ENCODE peak calls at places on chromosomes 3 and 15, in seven cellular contexts. K, R, G, S, E, F and N are unnamed samples.

GRCh38 chr3:8164145-8164544 is 337.5 kb upstream of the LMCD1 start:
- DNase-seq in E (no peak), G (no peak), K (no peak), R (no peak), F (no peak), S (no peak), N (no peak)

GRCh38 chr3:188390775-188391443 is 237.0 kb downstream of the LPP start:
- DNase-seq in K (no peak), R (no peak), E (no peak), S (no peak), F (no peak), G (no peak), N (no peak)

GRCh38 chr3:72816843-72817485 is 31.3 kb downstream of the SHQ1 start:
- DNase-seq in F (no peak), E (no peak), S (no peak), K (peak; percentile 68), R (no peak), G (no peak), N (no peak)

GRCh38 chr3:138323971-138324370 is 5.7 kb downstream of the NME9 start:
- DNase-seq in F (no peak), G (peak; percentile 14), K (no peak), S (no peak), E (no peak), R (no peak), N (no peak)

GRCh38 chr15:43046484-43046883 is 59.4 kb downstream of the UBR1 start:
- DNase-seq in F (no peak), E (no peak), S (no peak), R (no peak), G (no peak), K (no peak), N (no peak)

GRCh38 chr15:94174399-94174802 is 57.0 kb upstream of the MCTP2 start:
- DNase-seq in S (no peak), E (peak; percentile 50), G (peak; percentile 65), R (no peak), F (no peak), K (no peak), N (no peak)

GRCh38 chr15:55588818-55589122 is 625 bp upstream of the PYGO1 start:
- DNase-seq in G (no peak), E (no peak), F (no peak), R (no peak), S (no peak), K (no peak), N (no peak)

GRCh38 chr3:123096126-123096525 is 29.3 kb downstream of the PDIA5 start:
- DNase-seq in S (no peak), R (no peak), G (no peak), E (no peak), K (no peak), F (no peak), N (no peak)

GRCh38 chr3:48069339-48069738 is 53.1 kb upstream of the MAP4 start:
- DNase-seq in F (no peak), G (no peak), S (no peak), R (no peak), K (no peak), E (no peak), N (no peak)

GRCh38 chr15:35738370-35738769 is 192.4 kb upstream of the DPH6 start:
- DNase-seq in F (no peak), K (no peak), E (no peak), G (peak; percentile 88), R (no peak), S (no peak), N (no peak)

GRCh38 chr15:99992611-99993231 is 259.5 kb upstream of the LYSMD4 start:
- DNase-seq in S (no peak), F (no peak), G (no peak), K (no peak), E (no peak), R (no peak), N (no peak)

GRCh38 chr3:174439621-174440349 is 419.3 kb upstream of the NAALADL2 start:
- DNase-seq in K (no peak), G (peak; percentile 99), E (peak; percentile 98), R (no peak), S (no peak), F (peak; percentile 50), N (peak; percentile 98)

GRCh38 chr15:60044636-60045273 is 40.6 kb downstream of the FOXB1 start:
- DNase-seq in E (no peak), K (no peak), S (no peak), G (no peak), R (no peak), F (no peak), N (no peak)
- H3K4me3 ChIP-seq in E (no peak overlapping the region), K (no peak overlapping the region), S (no peak overlapping the region), G (no peak overlapping the region), R (no peak overlapping the region), F (no peak overlapping the region), N (no peak overlapping the region)

DNA sequence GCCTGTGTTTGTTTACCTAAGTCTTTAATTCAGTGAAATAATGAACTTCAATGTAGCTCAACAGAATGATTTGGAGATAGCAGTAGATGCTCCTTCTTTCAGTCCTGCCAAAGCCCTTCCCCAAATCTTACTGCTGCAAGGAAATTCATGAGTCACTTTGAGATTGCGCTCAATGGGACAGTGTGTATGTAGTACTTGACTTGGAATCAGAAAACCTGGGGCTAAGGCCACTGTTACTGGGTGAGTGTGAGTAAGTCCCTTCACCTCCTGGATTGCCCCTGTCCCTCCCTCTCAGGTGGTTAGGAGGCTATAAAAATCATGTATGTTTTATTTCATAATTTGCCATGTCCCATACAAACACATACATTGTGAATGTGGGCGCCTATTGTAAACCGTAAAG is 29.9 kb downstream of the ATP13A5 start:
- DNase-seq in S (no peak), E (no peak), K (no peak), R (no peak), G (no peak), F (no peak), N (no peak)
- H3K4me3 ChIP-seq in S (no peak overlapping the region), E (no peak overlapping the region), K (no peak overlapping the region), R (no peak overlapping the region), G (no peak overlapping the region), F (no peak overlapping the region), N (no peak overlapping the region)

GRCh38 chr15:74616996-74617395 is 1.4 kb downstream of the CLK3 start:
- DNase-seq in R (no peak), K (no peak), E (no peak), G (peak; percentile 9), S (no peak), F (no peak), N (no peak)
- H3K4me3 ChIP-seq in R (peak overlapping the region; percentile 94), K (peak overlapping the region; percentile 95), E (peak overlapping the region; percentile 96), G (peak overlapping the region; percentile 100), S (peak overlapping the region; percentile 60), F (no peak overlapping the region), N (peak overlapping the region; percentile 100)

GRCh38 chr3:194370753-194371152 is 1.2 kb upstream of the LRRC15 start:
- DNase-seq in R (no peak), K (no peak), S (no peak), E (no peak), F (no peak), G (peak; percentile 21), N (no peak)

GRCh38 chr3:194373028-194373427 is 3.5 kb upstream of the LRRC15 start:
- DNase-seq in G (no peak), K (no peak), S (no peak), E (no peak), R (no peak), F (no peak), N (no peak)

GRCh38 chr3:194367992-194368841 is 1.3 kb downstream of the LRRC15 start:
- DNase-seq in G (peak; percentile 57), F (no peak), S (no peak), R (no peak), K (no peak), E (no peak), N (peak; percentile 26)

GRCh38 chr3:194368918-194369317 is 625 bp downstream of the LRRC15 start:
- DNase-seq in E (no peak), G (no peak), R (no peak), F (no peak), S (no peak), K (no peak), N (no peak)

GRCh38 chr3:194369522-194370279 is at the start of gene LRRC15:
- DNase-seq in R (no peak), G (peak; percentile 78), S (peak; percentile 40), E (no peak), F (no peak), K (no peak), N (no peak)
- H3K4me3 ChIP-seq in R (no peak within 1 kb of the TSS), G (no peak within 1 kb of the TSS), S (no peak within 1 kb of the TSS), E (no peak within 1 kb of the TSS), F (no peak within 1 kb of the TSS), K (no peak within 1 kb of the TSS), N (no peak within 1 kb of the TSS)

DNA sequence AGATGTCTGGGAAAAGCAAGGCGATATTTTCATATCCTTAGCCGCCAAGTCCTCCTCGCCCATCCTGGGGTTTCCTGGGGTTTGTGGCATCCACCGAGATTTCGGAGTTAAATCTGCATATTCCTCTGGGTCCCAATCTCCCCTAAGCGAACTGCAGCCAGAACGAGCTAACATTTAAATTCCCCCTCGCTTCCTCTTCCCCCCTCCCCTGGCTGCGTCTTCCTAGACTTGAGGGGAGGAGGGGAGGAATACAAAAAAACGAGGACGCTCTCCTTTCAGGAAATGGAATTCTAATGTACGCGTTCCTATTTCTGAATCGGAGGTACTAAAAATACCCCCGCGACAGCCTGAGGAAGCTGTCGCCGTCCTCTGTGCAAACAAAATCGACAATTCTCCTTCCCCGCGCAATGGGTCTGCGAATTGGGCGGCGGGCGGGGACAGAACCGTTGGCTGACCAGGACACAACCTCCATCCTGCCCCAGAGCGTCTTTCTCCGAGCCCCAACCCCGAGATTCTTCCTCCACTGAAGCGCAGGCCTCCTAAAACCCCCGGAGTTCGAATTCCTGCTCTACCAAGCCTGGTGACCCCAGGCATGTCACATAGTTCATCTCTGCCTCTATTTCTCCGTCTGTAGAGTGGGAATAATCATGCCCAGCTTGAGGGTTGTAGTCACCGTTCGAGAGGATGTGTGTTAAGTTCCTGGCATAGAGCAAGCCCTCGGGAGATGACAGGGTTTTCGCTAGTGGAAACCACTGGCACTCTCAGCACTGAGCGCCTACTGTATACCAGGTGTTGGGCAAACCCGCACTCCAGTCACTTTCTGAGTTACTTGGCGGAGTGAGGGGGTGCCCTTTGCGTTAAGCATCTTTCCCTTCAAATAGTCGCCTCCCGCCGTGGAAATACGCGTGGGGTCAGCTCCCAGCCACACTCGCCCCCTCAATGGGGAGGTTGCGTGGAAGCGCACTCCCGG is 5.3 kb downstream of the FEZF2 start:
- DNase-seq in K (no peak), G (no peak), S (no peak), R (no peak), F (no peak), E (no peak), N (no peak)
- H3K4me3 ChIP-seq in K (no peak overlapping the region), G (no peak overlapping the region), S (no peak overlapping the region), R (no peak overlapping the region), F (no peak overlapping the region), E (no peak overlapping the region), N (no peak overlapping the region)

GRCh38 chr3:46844397-46844796 is 18.8 kb downstream of the MYL3 start:
- DNase-seq in E (no peak), S (no peak), R (no peak), K (no peak), F (no peak), G (no peak), N (no peak)
- H3K4me3 ChIP-seq in E (no peak overlapping the region), S (no peak overlapping the region), R (no peak overlapping the region), K (no peak overlapping the region), F (no peak overlapping the region), G (no peak overlapping the region), N (no peak overlapping the region)

DNA sequence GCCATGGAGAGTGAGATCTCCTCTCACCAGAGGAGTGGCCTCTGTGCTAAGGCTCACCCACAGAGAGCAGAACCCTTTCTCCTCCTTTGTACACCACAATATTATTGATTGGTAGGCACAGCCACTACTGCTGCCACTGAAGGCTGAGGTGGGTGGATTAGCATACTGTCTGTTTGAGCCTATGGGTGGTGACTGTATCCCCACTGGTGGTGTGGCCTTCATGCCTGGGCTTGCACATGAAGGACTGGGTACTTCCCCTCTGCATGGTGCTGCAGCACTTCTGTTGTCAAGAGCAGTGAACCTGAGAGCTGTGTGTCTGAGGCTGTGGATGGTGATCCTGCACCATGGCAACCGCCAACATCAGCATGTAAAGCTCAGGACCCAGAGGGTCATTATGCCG is 35.7 kb upstream of the NECTIN3 start:
- DNase-seq in K (peak; percentile 11), E (no peak), R (no peak), G (no peak), F (no peak), S (no peak), N (no peak)
- H3K4me3 ChIP-seq in K (no peak overlapping the region), E (no peak overlapping the region), R (no peak overlapping the region), G (no peak overlapping the region), F (no peak overlapping the region), S (no peak overlapping the region), N (no peak overlapping the region)